ENCODE peak calls at places on chromosome 12, in seven cellular contexts. H, T, V, E, Y, R and J are unnamed samples.

GRCh38 chr12:116717466-116718457 is 20.1 kb downstream of the SPRING1 start:
- DNase-seq in H (no peak), T (no peak), V (peak), E (peak), Y (no peak), R (no peak), J (peak)

GRCh38 chr12:57852195-57852594 is 5.7 kb upstream of the CTDSP2 start:
- DNase-seq in H (no peak), T (no peak), V (no peak), E (no peak), Y (no peak), R (no peak), J (no peak)

GRCh38 chr12:26119391-26119981 is 5.4 kb downstream of the BHLHE41 start:
- DNase-seq in H (peak), T (no peak), V (no peak), E (peak), Y (no peak), R (no peak), J (peak)

GRCh38 chr12:538731-539539 is 79.2 kb downstream of the B4GALNT3 start:
- DNase-seq in H (peak), T (no peak), V (peak), E (no peak), Y (no peak), R (peak), J (no peak)

GRCh38 chr12:109951751-109952150 is 44.4 kb downstream of the GIT2 start:
- DNase-seq in H (no peak), T (no peak), V (no peak), E (peak), Y (no peak), R (no peak), J (peak)

GRCh38 chr12:76608070-76608469 is 48.5 kb upstream of the OSBPL8 start:
- DNase-seq in H (no peak), T (no peak), V (no peak), E (no peak), Y (no peak), R (no peak), J (no peak)

GRCh38 chr12:3641428-3641883 is 111.5 kb downstream of the CRACR2A start:
- DNase-seq in H (no peak), T (no peak), V (no peak), E (no peak), Y (no peak), R (no peak), J (no peak)

GRCh38 chr12:66087365-66087943 is 43.1 kb downstream of the LLPH start:
- DNase-seq in H (peak), T (no peak), V (peak), E (peak), Y (no peak), R (peak), J (peak)

GRCh38 chr12:59689776-59690175 is 93.9 kb downstream of the SLC16A7 start:
- DNase-seq in H (no peak), T (no peak), V (no peak), E (no peak), Y (no peak), R (no peak), J (no peak)

GRCh38 chr12:47281667-47282171 is 202.0 kb upstream of the AMIGO2 start:
- DNase-seq in H (no peak), T (no peak), V (no peak), E (no peak), Y (no peak), R (no peak), J (no peak)

GRCh38 chr12:10716704-10717315 is 6.3 kb downstream of the YBX3 start:
- DNase-seq in H (peak), T (no peak), V (peak), E (peak), Y (no peak), R (no peak), J (no peak)

GRCh38 chr12:81295286-81295685 is 217.4 kb downstream of the ACSS3 start:
- DNase-seq in H (no peak), T (no peak), V (no peak), E (no peak), Y (no peak), R (no peak), J (no peak)

GRCh38 chr12:1839956-1840550 is 19.7 kb downstream of the LRTM2 start:
- DNase-seq in H (peak), T (no peak), V (no peak), E (no peak), Y (no peak), R (no peak), J (no peak)

GRCh38 chr12:15633201-15633600 is 156.0 kb downstream of the EPS8 start:
- DNase-seq in H (no peak), T (no peak), V (no peak), E (no peak), Y (no peak), R (no peak), J (no peak)

GRCh38 chr12:71456316-71456715 is 16.7 kb downstream of the LGR5 start:
- DNase-seq in H (peak), T (no peak), V (no peak), E (no peak), Y (no peak), R (no peak), J (no peak)

GRCh38 chr12:132356686-132357622 is 27.6 kb upstream of the GALNT9 start:
- DNase-seq in H (no peak), T (no peak), V (peak), E (no peak), Y (no peak), R (peak), J (peak)

GRCh38 chr12:131101703-131102492 is 148.2 kb downstream of the ADGRD1 start:
- DNase-seq in H (no peak), T (no peak), V (peak), E (peak), Y (no peak), R (no peak), J (no peak)

GRCh38 chr12:1518763-1519516 is 75.4 kb downstream of the FBXL14 start:
- DNase-seq in H (peak), T (no peak), V (no peak), E (no peak), Y (no peak), R (no peak), J (no peak)

GRCh38 chr12:47819902-47820630 is at the start of gene HDAC7:
- DNase-seq in H (no peak), T (no peak), V (peak), E (peak), Y (peak), R (peak), J (peak)